ENCODE peak calls at places on chromosomes 16 and 17, in eight cellular contexts. V, Z, O, C, M, Q, Y and U are unnamed samples.

GRCh38 chr16:8878523-8878911 is 3.6 kb upstream of the LITAFD start:
- DNase-seq in C (no peak), O (peak), Z (no peak), V (no peak), M (no peak), Y (peak), Q (no peak), U (no peak)

GRCh38 chr16:57648590-57649442 is 19.3 kb upstream of the ADGRG3 start:
- DNase-seq in O (peak), M (peak), Q (peak), C (peak), Z (peak), Y (peak), V (peak), U (peak)

GRCh38 chr16:22641030-22641671 is 130.5 kb downstream of the NPIPB5 start:
- DNase-seq in O (peak), Z (no peak), Y (peak), C (no peak), V (no peak), Q (no peak), M (peak), U (no peak)

GRCh38 chr16:66403531-66404145 is 23.5 kb upstream of the BEAN1 start:
- DNase-seq in C (no peak), Z (no peak), Q (no peak), Y (no peak), O (no peak), V (no peak), M (no peak), U (no peak)

GRCh38 chr17:57295526-57296023 is 39.3 kb downstream of the MSI2 start:
- DNase-seq in Z (no peak), C (no peak), V (no peak), Q (no peak), M (no peak), O (no peak), Y (no peak), U (no peak)

GRCh38 chr16:67150833-67151396 is at the start of gene B3GNT9:
- DNase-seq in V (no peak), Z (peak), O (peak), M (peak), Y (peak), Q (peak), C (peak), U (peak)

GRCh38 chr17:28827672-28828071 is 14.9 kb downstream of the FAM222B start:
- DNase-seq in C (no peak), Y (no peak), M (no peak), O (no peak), V (no peak), Q (no peak), Z (no peak), U (no peak)

GRCh38 chr17:34133350-34133749 is 121.7 kb upstream of the CCL2 start:
- DNase-seq in V (no peak), Q (no peak), M (no peak), Y (no peak), C (no peak), Z (no peak), O (no peak), U (no peak)

GRCh38 chr17:82230627-82231311 is 1.9 kb downstream of the SLC16A3 start:
- DNase-seq in O (peak), M (peak), Q (peak), C (peak), Y (peak), V (peak), Z (peak), U (peak)

GRCh38 chr17:64784353-64784798 is 122.3 kb upstream of the SMURF2 start:
- DNase-seq in Q (no peak), Y (no peak), V (no peak), M (no peak), O (no peak), C (no peak), Z (no peak), U (no peak)

GRCh38 chr16:3022208-3022696 is 1.5 kb downstream of the HCFC1R1 start:
- DNase-seq in V (peak), O (peak), Y (peak), M (peak), C (peak), Q (peak), Z (peak), U (peak)

GRCh38 chr17:41345992-41346391 is 4.6 kb downstream of the KRT33A start:
- DNase-seq in Z (no peak), C (no peak), Y (no peak), M (no peak), Q (no peak), V (no peak), O (no peak), U (no peak)

GRCh38 chr16:55297062-55297909 is 26.7 kb upstream of the IRX6 start:
- DNase-seq in C (no peak), M (no peak), Q (no peak), O (peak), Z (no peak), V (no peak), Y (peak), U (no peak)

GRCh38 chr17:57068222-57068658 is 16.8 kb upstream of the AKAP1 start:
- DNase-seq in V (no peak), Q (no peak), C (no peak), Z (no peak), O (no peak), Y (peak), M (peak), U (no peak)

GRCh38 chr17:22694362-22695227 is 1002.3 kb downstream of the KCNJ18 start:
- DNase-seq in C (peak), Q (no peak), M (no peak), O (no peak), V (no peak), Y (no peak), Z (no peak), U (no peak)

GRCh38 chr17:17134952-17135340 is 71.2 kb downstream of the PLD6 start:
- DNase-seq in Z (no peak), V (no peak), M (no peak), C (no peak), Y (no peak), Q (no peak), O (no peak), U (no peak)

GRCh38 chr17:6913608-6914443 is 82.0 kb upstream of the ALOX12 start:
- DNase-seq in C (peak), O (peak), V (peak), M (peak), Y (peak), Q (peak), Z (peak), U (peak)

GRCh38 chr17:78828470-78829185 is 12.0 kb downstream of the USP36 start:
- DNase-seq in C (peak), M (no peak), O (peak), Z (no peak), V (no peak), Q (peak), Y (peak), U (no peak)

GRCh38 chr17:21397341-21398050 is 21.3 kb downstream of the KCNJ12 start:
- DNase-seq in Y (no peak), Z (no peak), Q (no peak), C (no peak), V (no peak), O (no peak), M (no peak), U (no peak)

GRCh38 chr17:79795795-79796569 is 895 bp downstream of the CBX8 start:
- DNase-seq in Z (no peak), C (no peak), Q (no peak), Y (no peak), O (no peak), V (no peak), M (no peak), U (no peak)

GRCh38 chr17:596763-597644 is 117.6 kb downstream of the VPS53 start:
- DNase-seq in O (peak), C (no peak), Z (no peak), V (no peak), Q (no peak), Y (peak), M (no peak), U (no peak)

GRCh38 chr16:49754495-49755290 is 101.2 kb downstream of the ZNF423 start:
- DNase-seq in Z (peak), M (peak), O (no peak), V (no peak), C (no peak), Y (peak), Q (no peak), U (no peak)

GRCh38 chr17:81403040-81403467 is 7.8 kb downstream of the BAHCC1 start:
- DNase-seq in Q (no peak), M (peak), Z (no peak), O (no peak), V (no peak), C (no peak), Y (no peak), U (no peak)

GRCh38 chr17:1737531-1738291 is 5.0 kb upstream of the SERPINF2 start:
- DNase-seq in C (no peak), Q (no peak), M (no peak), Z (no peak), Y (no peak), V (no peak), O (no peak), U (peak)

GRCh38 chr17:1735418-1735817 is 7.3 kb upstream of the SERPINF2 start:
- DNase-seq in Z (no peak), Q (no peak), O (no peak), C (no peak), Y (no peak), M (no peak), V (no peak), U (no peak)

GRCh38 chr17:1733759-1734158 is 8.9 kb upstream of the SERPINF2 start:
- DNase-seq in Q (no peak), O (no peak), V (no peak), Y (no peak), C (no peak), M (no peak), Z (no peak), U (no peak)

GRCh38 chr17:1736348-1737281 is 6.1 kb upstream of the SERPINF2 start:
- DNase-seq in O (no peak), Q (peak), Z (no peak), M (no peak), Y (peak), V (no peak), C (peak), U (peak)

GRCh38 chr17:1735834-1736347 is 6.8 kb upstream of the SERPINF2 start:
- DNase-seq in M (no peak), Q (no peak), V (no peak), Z (no peak), Y (no peak), C (no peak), O (no peak), U (no peak)
- TF ChIP-seq CTCF in M (no peak), Q (no peak), V (no peak), Z (no peak), Y (no peak), C (no peak), O (no peak), U (no peak)

DNA sequence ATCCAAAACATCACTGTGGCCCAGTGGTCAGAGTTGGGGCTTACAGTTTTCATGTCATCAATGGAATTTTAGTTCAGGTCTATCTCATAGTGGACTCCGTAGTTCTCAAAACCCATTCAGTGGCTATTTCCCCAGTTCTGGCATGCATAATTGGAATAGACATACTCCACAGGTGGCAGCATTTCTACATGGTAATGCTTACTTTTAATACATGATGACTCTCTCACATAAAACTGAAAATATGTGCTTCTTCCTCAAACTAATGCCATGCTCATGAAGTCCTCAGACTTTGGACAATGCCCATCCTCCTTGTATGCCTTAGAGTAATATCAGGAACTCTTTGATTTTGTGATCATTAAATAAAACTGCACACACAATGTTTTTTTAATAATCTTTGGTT is 857.4 kb upstream of the GOT2 start:
- DNase-seq in Z (no peak), C (no peak), Q (no peak), Y (no peak), V (no peak), O (no peak), M (no peak), U (no peak)
- TF ChIP-seq CTCF in Z (no peak), C (no peak), Q (no peak), Y (no peak), V (no peak), O (no peak), M (no peak), U (no peak)

GRCh38 chr16:51048544-51048943 is 102.5 kb downstream of the SALL1 start:
- DNase-seq in Y (no peak), O (no peak), Q (no peak), Z (no peak), V (no peak), C (no peak), M (no peak), U (no peak)

GRCh38 chr16:51050379-51050710 is 100.7 kb downstream of the SALL1 start:
- DNase-seq in Q (no peak), Y (no peak), V (no peak), Z (no peak), O (no peak), C (no peak), M (no peak), U (no peak)

GRCh38 chr16:51051671-51052070 is 99.4 kb downstream of the SALL1 start:
- DNase-seq in Y (no peak), Z (no peak), M (no peak), O (no peak), C (no peak), V (no peak), Q (no peak), U (no peak)

GRCh38 chr16:51049276-51049675 is 101.8 kb downstream of the SALL1 start:
- DNase-seq in O (no peak), V (no peak), Q (no peak), M (no peak), Z (no peak), Y (no peak), C (no peak), U (no peak)

DNA sequence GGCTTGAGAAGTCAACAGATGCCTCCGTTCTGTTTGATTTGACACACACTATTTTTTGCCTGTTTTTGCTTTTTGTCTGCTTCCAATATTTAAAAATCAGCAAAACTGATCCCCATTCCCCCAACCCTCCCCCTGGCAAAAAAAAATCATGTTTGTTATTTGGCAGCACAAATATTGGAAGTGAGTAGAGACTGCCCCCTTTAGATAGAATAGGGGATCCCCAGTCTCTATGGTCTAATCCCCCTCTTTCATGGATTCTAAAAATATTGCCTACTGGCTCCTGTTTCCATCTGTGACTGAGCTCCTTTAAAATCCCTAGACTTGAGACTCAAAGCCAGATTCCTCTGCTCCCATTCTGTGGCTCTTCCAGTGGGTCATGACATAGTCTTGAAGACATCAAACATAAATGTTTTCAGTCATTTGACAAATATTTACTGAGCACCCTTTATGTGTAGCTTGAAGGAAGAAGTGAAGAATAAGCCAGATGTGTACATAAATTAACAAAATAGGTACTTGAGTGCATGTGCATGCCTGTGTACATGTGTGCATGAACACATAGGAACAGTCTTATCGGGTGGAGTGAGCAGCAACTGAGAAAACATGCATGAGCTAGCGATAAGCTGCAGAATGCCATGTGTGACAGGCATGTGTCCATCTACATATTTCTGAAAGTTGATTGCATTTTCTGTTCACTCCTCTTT is 101.2 kb downstream of the SALL1 start:
- DNase-seq in C (no peak), Z (no peak), M (no peak), V (no peak), Y (no peak), O (no peak), Q (no peak), U (no peak)
- TF ChIP-seq CTCF in C (no peak), Z (no peak), M (no peak), V (no peak), Y (no peak), O (peak), Q (no peak), U (no peak)

GRCh38 chr16:85027968-85028637 is 508 bp downstream of the KIAA0513 start:
- DNase-seq in Z (no peak), O (peak), V (no peak), M (no peak), Q (no peak), Y (no peak), C (peak), U (no peak)
- TF ChIP-seq CTCF in Z (no peak), O (peak), V (no peak), M (no peak), Q (no peak), Y (peak), C (peak), U (no peak)

GRCh38 chr16:82738699-82739098 is 111.9 kb downstream of the CDH13 start:
- DNase-seq in O (no peak), Z (no peak), V (no peak), C (no peak), Q (no peak), M (no peak), Y (no peak), U (no peak)

GRCh38 chr16:82736161-82736697 is 109.5 kb downstream of the CDH13 start:
- DNase-seq in C (no peak), Y (no peak), O (no peak), Z (no peak), M (no peak), Q (no peak), V (no peak), U (no peak)

GRCh38 chr16:82732461-82732860 is 105.7 kb downstream of the CDH13 start:
- DNase-seq in M (no peak), Y (no peak), C (no peak), V (no peak), O (no peak), Z (no peak), Q (no peak), U (no peak)

GRCh38 chr16:82735696-82736095 is 108.9 kb downstream of the CDH13 start:
- DNase-seq in Z (no peak), C (no peak), Q (no peak), M (no peak), V (no peak), Y (no peak), O (no peak), U (no peak)

DNA sequence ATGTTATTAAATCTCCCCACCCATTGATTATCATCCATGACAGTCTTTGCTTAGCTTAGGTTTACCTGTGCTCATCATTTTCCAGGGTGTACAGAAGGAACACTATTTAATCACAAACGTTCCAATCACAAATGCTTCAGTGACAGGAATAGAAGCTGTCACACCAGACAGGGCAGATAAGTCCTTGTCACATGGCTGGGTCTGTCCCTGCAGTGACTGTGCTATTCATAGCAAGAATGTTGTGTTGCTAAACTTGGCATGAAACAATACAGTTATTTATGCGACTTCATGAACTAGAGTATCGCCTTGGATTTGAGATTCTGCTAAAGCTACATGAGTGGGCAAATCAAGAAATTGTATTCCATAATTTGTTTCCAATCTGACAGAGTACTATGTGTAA is 108.4 kb downstream of the CDH13 start:
- DNase-seq in Y (no peak), M (no peak), C (no peak), O (no peak), Z (no peak), V (no peak), Q (no peak), U (no peak)
- TF ChIP-seq CTCF in Y (no peak), M (no peak), C (no peak), O (no peak), Z (no peak), V (no peak), Q (no peak), U (no peak)

GRCh38 chr17:66287911-66288310 is 14.5 kb upstream of the PRKCA start:
- DNase-seq in Q (no peak), Y (no peak), M (no peak), C (no peak), O (no peak), Z (peak), V (no peak), U (no peak)

GRCh38 chr17:66285149-66285548 is 17.3 kb upstream of the PRKCA start:
- DNase-seq in V (no peak), Z (no peak), Q (no peak), C (no peak), O (no peak), M (no peak), Y (no peak), U (no peak)

GRCh38 chr17:66292351-66292750 is 10.1 kb upstream of the PRKCA start:
- DNase-seq in M (no peak), C (no peak), Y (no peak), V (no peak), Q (no peak), O (no peak), Z (no peak), U (no peak)

GRCh38 chr17:66290097-66290722 is 12.2 kb upstream of the PRKCA start:
- DNase-seq in Z (no peak), Q (no peak), O (no peak), Y (no peak), C (peak), V (no peak), M (no peak), U (no peak)
- TF ChIP-seq CTCF in Z (no peak), Q (peak), O (no peak), Y (no peak), C (peak), V (peak), M (no peak), U (no peak)

GRCh38 chr17:3551189-3551588 is 6.4 kb downstream of the TRPV3 start:
- DNase-seq in O (no peak), V (no peak), Y (no peak), M (no peak), Q (no peak), Z (no peak), C (no peak), U (no peak)
- TF ChIP-seq CTCF in O (no peak), V (no peak), Y (no peak), M (no peak), Q (no peak), Z (no peak), C (no peak), U (no peak)

DNA sequence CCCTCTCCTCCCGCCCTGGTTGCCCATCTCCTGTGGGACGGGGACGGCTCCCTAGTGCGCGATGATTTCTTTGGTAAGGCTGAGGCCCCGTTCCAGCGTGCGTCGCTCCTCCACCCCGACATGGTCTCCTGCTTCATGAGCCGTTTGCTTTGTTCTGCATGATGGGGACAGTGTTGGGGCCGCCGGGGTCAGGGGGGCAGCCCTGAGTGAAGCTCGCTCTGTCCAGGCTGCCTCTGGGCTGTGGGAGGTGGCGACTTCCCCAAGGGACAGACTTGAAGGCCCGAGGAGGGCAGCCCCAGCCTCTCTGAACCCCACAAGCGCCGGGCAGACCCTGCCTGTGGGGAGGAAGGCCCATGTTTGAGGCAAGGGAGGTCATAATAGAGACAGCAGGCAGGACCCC is 12.4 kb downstream of the NME3 start:
- DNase-seq in C (no peak), M (no peak), Y (no peak), Z (no peak), Q (no peak), O (no peak), V (no peak), U (no peak)
- TF ChIP-seq CTCF in C (no peak), M (no peak), Y (no peak), Z (no peak), Q (no peak), O (no peak), V (no peak), U (no peak)